ENCODE peak calls at places on chromosomes 1 and 21, in four cellular contexts. Y is fibroblast of lung, E is foreskin fibroblast, T is psoas muscle. Z is an unnamed sample.

GRCh38 chr1:1324084-1324523 is 356 bp downstream of the INTS11 start:
- DNase-seq in T (no peak), E (no peak), Y (no peak), Z (no peak)

GRCh38 chr1:187157552-187157951 is 328.8 kb downstream of the PLA2G4A start:
- DNase-seq in Y (peak), E (no peak), T (no peak), Z (no peak)

GRCh38 chr1:219587817-219588561 is 24.9 kb downstream of the ZC3H11B start:
- DNase-seq in T (no peak), Y (peak), E (peak), Z (no peak)

GRCh38 chr1:247013391-247013790 is 5.5 kb upstream of the ZNF695 start:
- DNase-seq in T (no peak), E (no peak), Y (no peak), Z (no peak)

GRCh38 chr1:41618871-41619270 is 134.4 kb upstream of the EDN2 start:
- DNase-seq in E (no peak), Y (no peak), T (no peak), Z (no peak)

GRCh38 chr1:111486431-111486830 is 12.6 kb downstream of the C1orf162 start:
- DNase-seq in Y (no peak), T (no peak), E (no peak), Z (no peak)

GRCh38 chr1:233065655-233066054 is 115.2 kb downstream of the NTPCR start:
- DNase-seq in E (no peak), Y (no peak), T (no peak), Z (no peak)

GRCh38 chr1:18557621-18558465 is 72.8 kb upstream of the PAX7 start:
- DNase-seq in T (no peak), E (peak), Y (no peak), Z (no peak)

GRCh38 chr1:42052300-42052699 is 100.9 kb upstream of the GUCA2B start:
- DNase-seq in E (peak), T (no peak), Y (no peak), Z (no peak)

GRCh38 chr1:77465139-77465538 is 183.3 kb downstream of the AK5 start:
- DNase-seq in T (no peak), E (no peak), Y (no peak), Z (no peak)

GRCh38 chr1:20956272-20956671 is 169.2 kb upstream of the HP1BP3 start:
- DNase-seq in Y (no peak), T (no peak), E (no peak), Z (no peak)

DNA sequence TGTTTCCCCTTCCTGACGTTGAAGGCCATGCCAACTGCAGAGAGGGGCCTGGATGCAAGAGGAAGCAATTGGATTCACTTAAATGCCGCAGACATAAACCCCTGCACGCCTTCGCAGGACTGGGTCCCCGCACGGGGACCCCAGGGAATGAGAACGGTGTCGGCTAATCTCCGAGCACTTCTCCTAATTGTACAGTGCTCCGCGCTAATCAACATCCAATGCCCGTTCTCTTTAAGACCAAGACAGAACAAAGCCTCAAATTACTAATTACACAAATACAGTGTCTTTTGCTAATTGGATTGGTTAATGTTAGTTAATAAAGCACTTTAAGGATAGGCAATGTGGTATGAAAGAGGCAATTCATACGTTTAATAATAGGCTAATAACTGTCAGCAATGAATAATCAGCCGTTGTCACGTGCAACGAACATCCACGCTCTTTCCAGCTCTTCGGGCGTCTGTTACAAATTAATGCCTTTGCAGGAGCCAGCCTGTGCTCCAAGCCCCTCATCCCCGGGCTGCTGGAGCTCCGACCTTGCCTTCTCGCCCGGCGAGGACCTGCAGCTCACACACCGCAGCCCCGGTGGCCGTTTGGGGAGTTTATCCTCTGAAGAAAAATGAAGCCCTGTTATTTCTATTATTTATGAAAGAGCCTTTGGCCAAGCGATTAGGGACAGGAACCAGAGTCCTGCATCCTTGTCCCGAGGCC is 157.8 kb downstream of the PRDM16 start:
- DNase-seq in T (no peak), Y (no peak), E (no peak), Z (no peak)
- TF ChIP-seq CTCF in T (no peak), Y (no peak), E (no peak), Z (no peak)

DNA sequence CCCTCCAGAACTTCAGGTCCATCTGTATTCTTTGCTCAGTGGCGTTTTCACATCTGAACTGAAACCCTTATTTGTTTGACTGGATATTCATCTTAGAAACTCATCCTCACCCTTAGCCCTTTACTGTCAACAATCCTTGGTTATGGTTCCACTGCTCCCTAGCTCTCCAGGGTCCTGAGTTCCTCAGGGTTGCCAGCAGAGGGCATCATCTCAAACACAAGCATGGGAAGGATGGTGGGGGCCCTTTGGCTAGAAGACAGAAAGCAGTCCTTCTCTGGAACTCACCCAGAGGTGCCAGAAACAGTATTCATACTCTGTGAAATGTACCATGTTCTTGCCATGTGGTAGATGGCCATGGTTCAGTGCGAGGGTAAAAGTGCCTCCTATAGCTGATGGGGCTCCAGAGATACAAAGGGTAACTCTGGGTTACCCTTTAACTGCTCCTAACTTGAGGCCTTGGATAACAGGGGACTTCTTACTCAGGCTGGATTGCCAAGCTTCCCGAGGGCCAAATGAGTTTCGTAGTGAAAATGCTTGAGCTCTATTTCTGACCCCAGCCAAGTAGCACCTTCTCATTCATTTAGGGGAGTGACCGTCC is 11.3 kb downstream of the NCSTN start:
- DNase-seq in T (no peak), E (peak), Y (peak), Z (no peak)
- TF ChIP-seq CTCF in T (peak), E (peak), Y (peak), Z (peak)

DNA sequence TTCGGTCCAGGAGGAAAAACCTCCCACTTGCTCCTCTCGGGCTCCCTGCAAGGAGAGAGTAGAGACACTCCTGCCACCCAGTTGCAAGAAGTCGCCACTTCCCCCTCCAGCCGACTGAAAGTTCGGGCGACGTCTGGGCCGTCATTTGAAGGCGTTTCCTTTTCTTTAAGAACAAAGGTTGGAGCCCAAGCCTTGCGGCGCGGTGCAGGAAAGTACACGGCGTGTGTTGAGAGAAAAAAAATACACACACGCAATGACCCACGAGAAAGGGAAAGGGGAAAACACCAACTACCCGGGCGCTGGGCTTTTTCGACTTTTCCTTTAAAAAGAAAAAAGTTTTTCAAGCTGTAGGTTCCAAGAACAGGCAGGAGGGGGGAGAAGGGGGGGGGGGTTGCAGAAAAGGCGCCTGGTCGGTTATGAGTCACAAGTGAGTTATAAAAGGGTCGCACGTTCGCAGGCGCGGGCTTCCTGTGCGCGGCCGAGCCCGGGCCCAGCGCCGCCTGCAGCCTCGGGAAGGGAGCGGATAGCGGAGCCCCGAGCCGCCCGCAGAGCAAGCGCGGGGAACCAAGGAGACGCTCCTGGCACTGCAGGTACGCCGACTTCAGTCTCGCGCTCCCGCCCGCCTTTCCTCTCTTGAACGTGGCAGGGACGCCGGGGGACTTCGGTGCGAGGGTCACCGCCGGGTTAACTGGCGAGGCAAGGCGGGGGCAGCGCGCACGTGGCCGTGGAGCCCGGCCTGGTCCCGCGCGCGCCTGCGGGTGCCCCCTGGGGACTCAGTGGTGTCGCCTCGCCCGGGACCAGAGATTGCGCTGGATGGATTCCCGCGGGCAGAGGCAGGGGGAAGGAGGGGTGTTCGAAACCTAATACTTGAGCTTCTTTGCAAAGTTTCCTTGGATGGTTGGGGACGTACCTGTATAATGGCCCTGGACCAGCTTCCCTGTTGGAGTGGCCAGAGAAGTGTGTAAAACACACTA is 45.3 kb downstream of the MRPL39 start:
- DNase-seq in Y (peak), E (peak), T (peak), Z (peak)
- TF ChIP-seq CTCF in Y (peak), E (peak), T (peak), Z (peak)

GRCh38 chr1:2477309-2477708 is 1.2 kb downstream of the PLCH2 start:
- DNase-seq in T (no peak), E (no peak), Y (no peak), Z (no peak)
- TF ChIP-seq CTCF in T (no peak), E (no peak), Y (no peak), Z (no peak)

DNA sequence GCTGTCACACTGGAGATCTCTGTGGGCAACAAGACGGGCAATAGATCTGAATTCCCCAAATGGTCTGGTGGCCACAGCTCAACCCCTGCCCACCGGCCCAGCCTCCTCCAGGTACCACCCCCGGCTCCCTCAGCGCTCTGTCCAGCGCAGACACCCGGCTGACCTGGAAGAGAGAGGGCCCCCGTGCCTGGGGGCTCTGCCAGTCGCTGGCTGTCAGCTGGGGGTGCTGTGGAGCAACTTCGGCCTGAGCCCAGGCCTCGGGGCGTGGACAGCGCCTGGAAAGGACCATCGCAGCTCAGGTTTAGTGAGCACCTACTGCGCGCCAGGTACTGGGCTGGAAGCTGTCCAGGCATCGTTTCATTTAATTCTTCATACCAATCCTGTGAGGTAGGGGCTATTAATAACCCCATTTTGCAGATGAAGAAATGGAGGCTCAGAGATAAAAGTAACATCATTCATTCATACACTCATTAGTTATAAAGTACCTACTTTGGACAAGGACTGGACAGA is 51.0 kb downstream of the AHDC1 start:
- DNase-seq in T (no peak), Y (no peak), E (no peak), Z (no peak)
- TF ChIP-seq CTCF in T (no peak), Y (no peak), E (no peak), Z (no peak)

DNA sequence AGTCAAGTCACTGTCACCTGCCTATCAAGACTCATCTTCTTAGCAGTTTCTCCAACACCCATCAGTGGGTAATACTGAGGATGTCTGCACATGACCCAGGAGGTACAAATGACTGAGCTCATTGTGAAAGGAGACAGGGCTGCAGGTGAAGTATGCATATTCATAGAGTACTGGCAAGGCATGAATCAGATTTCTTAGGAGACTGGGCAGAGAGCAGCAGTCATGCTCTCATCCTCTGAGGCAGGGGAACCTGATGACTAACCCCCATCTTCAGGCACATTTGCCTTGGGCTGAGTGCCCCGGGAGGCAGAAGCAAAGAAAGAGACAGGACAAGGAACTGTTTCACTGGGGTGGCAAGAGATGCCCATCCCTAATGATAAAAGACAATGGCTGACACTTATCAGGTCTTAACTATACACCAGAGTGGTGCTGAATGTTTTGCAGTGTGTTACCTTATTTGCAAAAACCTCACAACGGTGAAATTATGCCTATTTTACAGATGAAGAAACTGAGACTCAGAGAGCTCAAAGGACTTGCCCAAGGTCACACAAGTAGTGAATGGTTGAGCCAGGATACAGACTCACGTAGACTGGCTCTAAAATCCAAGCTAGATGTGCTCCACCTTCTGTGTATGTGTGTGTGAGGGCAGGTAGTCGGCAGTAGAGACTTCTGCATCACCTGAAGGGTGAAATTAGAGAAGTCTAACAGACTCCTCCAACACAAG is 9.2 kb upstream of the GRHL3 start:
- DNase-seq in E (no peak), Y (peak), T (no peak), Z (no peak)
- TF ChIP-seq CTCF in E (no peak), Y (no peak), T (no peak), Z (no peak)

GRCh38 chr21:37655601-37656300 is 260.5 kb downstream of the KCNJ6 start:
- DNase-seq in T (no peak), E (peak), Y (no peak), Z (no peak)
- TF ChIP-seq CTCF in T (no peak), E (no peak), Y (no peak), Z (no peak)

GRCh38 chr1:165409957-165410356 is 35.0 kb downstream of the RXRG start:
- DNase-seq in T (no peak), E (no peak), Y (no peak), Z (no peak)

GRCh38 chr1:165403835-165404482 is 41.0 kb downstream of the RXRG start:
- DNase-seq in T (no peak), Y (no peak), E (peak), Z (no peak)

GRCh38 chr1:165411396-165411795 is 33.5 kb downstream of the RXRG start:
- DNase-seq in T (no peak), E (no peak), Y (no peak), Z (no peak)

GRCh38 chr1:165407398-165407797 is 37.5 kb downstream of the RXRG start:
- DNase-seq in E (no peak), T (no peak), Y (no peak), Z (no peak)

GRCh38 chr1:165408518-165408917 is 36.4 kb downstream of the RXRG start:
- DNase-seq in E (peak), T (no peak), Y (peak), Z (no peak)
- TF ChIP-seq CTCF in E (no peak), T (peak), Y (peak), Z (peak)